ENCODE peak calls at places on chromosome 1, in five cellular contexts. L, A, U, C and I are unnamed samples.
A peak's percentile ranks its signal among the peaks of the same experiment; 100 is the strongest.

GRCh38 chr1:30425046-30425445 is 298.3 kb downstream of the MATN1 start:
- DNase-seq in C (no peak), U (no peak), A (no peak), L (no peak), I (no peak)

GRCh38 chr1:206924549-206925115 is 2.9 kb upstream of the FCMR start:
- DNase-seq in U (no peak), L (no peak), C (no peak), A (no peak), I (no peak)

GRCh38 chr1:234478152-234478480 is 863 bp downstream of the TARBP1 start:
- DNase-seq in L (peak; percentile 78), A (no peak), U (peak; percentile 55), C (peak; percentile 32), I (peak; percentile 33)

GRCh38 chr1:3016641-3017439 is 4.4 kb upstream of the ACTRT2 start:
- DNase-seq in L (no peak), U (no peak), C (no peak), A (no peak), I (no peak)

GRCh38 chr1:232793944-232794343 is 11.3 kb upstream of the MAP10 start:
- DNase-seq in U (no peak), A (peak; percentile 2), C (no peak), L (no peak), I (no peak)

GRCh38 chr1:50268049-50268448 is 155.2 kb downstream of the DMRTA2 start:
- DNase-seq in L (peak; percentile 12), A (no peak), C (no peak), U (no peak), I (no peak)

GRCh38 chr1:48817505-48818114 is 40.9 kb upstream of the BEND5 start:
- DNase-seq in L (peak; percentile 14), A (peak; percentile 8), C (peak; percentile 76), U (no peak), I (peak; percentile 44)

GRCh38 chr1:94731891-94732290 is 88.3 kb upstream of the SLC44A3 start:
- DNase-seq in C (no peak), A (no peak), U (no peak), L (no peak), I (no peak)

GRCh38 chr1:184626076-184627011 is 128.3 kb downstream of the EDEM3 start:
- DNase-seq in L (no peak), U (no peak), A (no peak), C (no peak), I (no peak)

GRCh38 chr1:234839663-234840062 is 229.7 kb upstream of the IRF2BP2 start:
- DNase-seq in C (no peak), U (no peak), L (peak; percentile 14), A (no peak), I (peak; percentile 51)

GRCh38 chr1:53508991-53509663 is 49.9 kb downstream of the DMRTB1 start:
- DNase-seq in U (no peak), C (no peak), A (no peak), L (peak; percentile 72), I (no peak)

GRCh38 chr1:43272576-43273571 is 3.1 kb downstream of the TMEM125 start:
- DNase-seq in C (no peak), U (no peak), A (no peak), L (no peak), I (no peak)

GRCh38 chr1:30707412-30708360 is 15.7 kb downstream of the MATN1 start:
- DNase-seq in L (peak; percentile 75), U (peak; percentile 41), C (peak; percentile 79), A (peak; percentile 48), I (peak; percentile 69)

GRCh38 chr1:36580524-36580923 is 97.8 kb upstream of the CSF3R start:
- DNase-seq in C (no peak), L (no peak), U (no peak), A (no peak), I (no peak)

GRCh38 chr1:198030682-198031081 is 113.5 kb downstream of the LHX9 start:
- DNase-seq in L (no peak), C (no peak), U (no peak), A (no peak), I (no peak)

GRCh38 chr1:203286161-203286984 is 18.9 kb upstream of the BTG2 start:
- DNase-seq in U (no peak), C (no peak), A (no peak), L (no peak), I (no peak)

GRCh38 chr1:40045182-40045581 is 4.7 kb downstream of the CAP1 start:
- DNase-seq in L (no peak), C (no peak), A (no peak), U (no peak), I (no peak)

GRCh38 chr1:69858534-69858933 is 290.8 kb downstream of the LRRC7 start:
- DNase-seq in U (no peak), L (no peak), A (no peak), C (no peak), I (no peak)

GRCh38 chr1:80893140-80893539 is 907.6 kb upstream of the ADGRL2 start:
- DNase-seq in A (no peak), C (no peak), L (no peak), U (no peak), I (no peak)

GRCh38 chr1:208177656-208178055 is 66.5 kb downstream of the PLXNA2 start:
- DNase-seq in C (no peak), U (no peak), A (no peak), L (no peak), I (no peak)